ENCODE peak calls at places on chromosomes 1 and 21, in seven cellular contexts. One of them, this sample, is unnamed.
A peak's percentile ranks its signal among the peaks of the same experiment; 100 is the strongest.

GRCh38 chr1:17101261-17101660 is 18.0 kb downstream of the PADI2 start:
- DNase-seq in fibroblast of the aortic adventitia: no peak
- DNase-seq in mesothelial cell of epicardium: no peak
- DNase-seq in breast epithelium: no peak
- DNase-seq in astrocyte of the spinal cord: no peak
- DNase-seq in SK-N-SH: no peak
- DNase-seq in endothelial cell: no peak
- DNase-seq in this sample: no peak

GRCh38 chr21:21688877-21689276 is 690.7 kb downstream of the NCAM2 start:
- DNase-seq in fibroblast of the aortic adventitia: peak; percentile 6
- DNase-seq in mesothelial cell of epicardium: no peak
- DNase-seq in breast epithelium: no peak
- DNase-seq in astrocyte of the spinal cord: peak; percentile 52
- DNase-seq in SK-N-SH: peak; percentile 5
- DNase-seq in endothelial cell: peak; percentile 31
- DNase-seq in this sample: peak; percentile 70

GRCh38 chr1:245001252-245001651 is 136.9 kb upstream of the HNRNPU start:
- DNase-seq in fibroblast of the aortic adventitia: peak; percentile 34
- DNase-seq in mesothelial cell of epicardium: no peak
- DNase-seq in breast epithelium: no peak
- DNase-seq in astrocyte of the spinal cord: no peak
- DNase-seq in SK-N-SH: no peak
- DNase-seq in endothelial cell: no peak
- DNase-seq in this sample: no peak

GRCh38 chr1:206921772-206922265 is at the start of gene FCMR:
- DNase-seq in fibroblast of the aortic adventitia: no peak
- DNase-seq in mesothelial cell of epicardium: no peak
- DNase-seq in breast epithelium: no peak
- DNase-seq in astrocyte of the spinal cord: no peak
- DNase-seq in SK-N-SH: no peak
- DNase-seq in endothelial cell: no peak
- DNase-seq in this sample: no peak

GRCh38 chr1:25572708-25573590 is 29.5 kb downstream of the LDLRAP1 start:
- DNase-seq in fibroblast of the aortic adventitia: peak; percentile 52
- DNase-seq in mesothelial cell of epicardium: no peak
- DNase-seq in breast epithelium: peak; percentile 68
- DNase-seq in astrocyte of the spinal cord: peak; percentile 47
- DNase-seq in SK-N-SH: peak; percentile 85
- DNase-seq in endothelial cell: peak; percentile 74
- DNase-seq in this sample: peak; percentile 66

GRCh38 chr21:31530364-31530763 is 129.1 kb upstream of the SOD1 start:
- DNase-seq in fibroblast of the aortic adventitia: no peak
- DNase-seq in mesothelial cell of epicardium: no peak
- DNase-seq in breast epithelium: no peak
- DNase-seq in astrocyte of the spinal cord: no peak
- DNase-seq in SK-N-SH: peak; percentile 38
- DNase-seq in endothelial cell: no peak
- DNase-seq in this sample: no peak

GRCh38 chr1:161913482-161914140 is 110.1 kb downstream of the OLFML2B start:
- DNase-seq in fibroblast of the aortic adventitia: peak; percentile 73
- DNase-seq in mesothelial cell of epicardium: no peak
- DNase-seq in breast epithelium: no peak
- DNase-seq in astrocyte of the spinal cord: peak; percentile 54
- DNase-seq in SK-N-SH: no peak
- DNase-seq in endothelial cell: no peak
- DNase-seq in this sample: no peak

GRCh38 chr1:197399691-197400521 is 131.9 kb downstream of the CRB1 start:
- DNase-seq in fibroblast of the aortic adventitia: peak; percentile 64
- DNase-seq in mesothelial cell of epicardium: no peak
- DNase-seq in breast epithelium: no peak
- DNase-seq in astrocyte of the spinal cord: peak; percentile 34
- DNase-seq in SK-N-SH: peak; percentile 46
- DNase-seq in endothelial cell: peak; percentile 26
- DNase-seq in this sample: peak; percentile 50

GRCh38 chr21:43269461-43269860 is 100.7 kb downstream of the CRYAA start:
- DNase-seq in fibroblast of the aortic adventitia: no peak
- DNase-seq in mesothelial cell of epicardium: no peak
- DNase-seq in breast epithelium: no peak
- DNase-seq in astrocyte of the spinal cord: no peak
- DNase-seq in SK-N-SH: no peak
- DNase-seq in endothelial cell: peak; percentile 36
- DNase-seq in this sample: peak; percentile 37

GRCh38 chr21:37257967-37258877 is 8.9 kb downstream of the VPS26C start:
- DNase-seq in fibroblast of the aortic adventitia: peak; percentile 60
- DNase-seq in mesothelial cell of epicardium: peak; percentile 55
- DNase-seq in breast epithelium: no peak
- DNase-seq in astrocyte of the spinal cord: peak; percentile 50
- DNase-seq in SK-N-SH: peak; percentile 74
- DNase-seq in endothelial cell: peak; percentile 49
- DNase-seq in this sample: peak; percentile 68

GRCh38 chr1:32817815-32818786 is 648 bp downstream of the S100PBP start:
- DNase-seq in fibroblast of the aortic adventitia: peak; percentile 42
- DNase-seq in mesothelial cell of epicardium: peak; percentile 43
- DNase-seq in breast epithelium: peak; percentile 76
- DNase-seq in astrocyte of the spinal cord: peak; percentile 60
- DNase-seq in SK-N-SH: peak; percentile 81
- DNase-seq in endothelial cell: peak; percentile 69
- DNase-seq in this sample: peak; percentile 74

GRCh38 chr1:184110253-184111204 is 59.0 kb downstream of the TSEN15 start:
- DNase-seq in fibroblast of the aortic adventitia: peak; percentile 1
- DNase-seq in mesothelial cell of epicardium: no peak
- DNase-seq in breast epithelium: no peak
- DNase-seq in astrocyte of the spinal cord: no peak
- DNase-seq in SK-N-SH: peak; percentile 11
- DNase-seq in endothelial cell: no peak
- DNase-seq in this sample: no peak

GRCh38 chr1:21308847-21309652 is 18.8 kb upstream of the ECE1 start:
- DNase-seq in fibroblast of the aortic adventitia: peak; percentile 63
- DNase-seq in mesothelial cell of epicardium: no peak
- DNase-seq in breast epithelium: no peak
- DNase-seq in astrocyte of the spinal cord: peak; percentile 70
- DNase-seq in SK-N-SH: peak; percentile 60
- DNase-seq in endothelial cell: no peak
- DNase-seq in this sample: peak; percentile 70

GRCh38 chr1:41102208-41102607 is 80.7 kb upstream of the SLFNL1 start:
- DNase-seq in fibroblast of the aortic adventitia: peak; percentile 100
- DNase-seq in mesothelial cell of epicardium: no peak
- DNase-seq in breast epithelium: peak; percentile 91
- DNase-seq in astrocyte of the spinal cord: peak; percentile 96
- DNase-seq in SK-N-SH: peak; percentile 56
- DNase-seq in endothelial cell: no peak
- DNase-seq in this sample: peak; percentile 9

GRCh38 chr1:99004270-99005141 is at the start of gene PLPPR5:
- DNase-seq in fibroblast of the aortic adventitia: peak; percentile 8
- DNase-seq in mesothelial cell of epicardium: peak; percentile 24
- DNase-seq in breast epithelium: no peak
- DNase-seq in astrocyte of the spinal cord: no peak
- DNase-seq in SK-N-SH: peak; percentile 86
- DNase-seq in endothelial cell: peak; percentile 61
- DNase-seq in this sample: peak; percentile 78

DNA sequence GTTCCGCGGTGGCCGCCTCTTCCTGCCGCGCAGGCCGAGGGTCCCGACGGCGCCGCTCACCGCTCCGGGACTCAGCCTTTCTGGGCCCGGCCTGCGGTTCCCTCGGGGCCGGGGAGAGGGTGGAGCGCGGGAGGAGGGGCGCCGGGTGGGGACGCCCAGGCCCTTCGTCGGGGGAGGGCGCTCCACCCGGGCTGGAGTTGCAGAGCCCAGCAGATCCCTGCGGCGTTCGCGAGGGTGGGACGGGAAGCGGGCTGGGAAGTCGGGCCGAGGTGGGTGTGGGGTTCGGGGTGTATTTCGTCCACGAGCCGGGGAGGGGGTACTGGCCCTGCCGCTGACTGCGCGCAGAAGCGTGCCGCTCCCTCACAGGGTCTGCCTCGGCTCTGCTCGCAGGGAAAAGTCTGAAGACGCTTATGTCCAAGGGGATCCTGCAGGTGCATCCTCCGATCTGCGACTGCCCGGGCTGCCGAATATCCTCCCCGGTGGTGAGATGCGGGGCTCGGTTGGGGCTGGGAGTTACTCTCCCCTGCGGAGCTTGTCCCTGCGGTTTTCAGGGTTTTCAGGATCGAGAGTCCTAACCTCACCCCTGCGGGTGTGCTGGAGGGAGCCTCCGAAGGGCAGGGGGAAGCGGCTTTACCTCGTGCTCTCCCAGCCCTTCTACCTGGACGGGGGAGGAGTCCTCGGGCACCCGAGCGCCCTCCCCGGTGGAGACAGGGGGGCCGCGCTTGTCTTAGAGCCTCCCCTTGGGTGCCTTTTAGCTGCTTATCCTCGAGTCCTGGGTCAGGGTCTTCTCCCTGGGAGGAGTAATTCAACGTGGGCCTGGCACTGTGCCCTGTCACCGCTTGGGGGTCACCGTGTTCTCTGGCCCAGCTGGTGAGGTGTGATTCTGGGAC is 2.1 kb downstream of the SAMD11 start:
- DNase-seq in fibroblast of the aortic adventitia: peak; percentile 26
- DNase-seq in mesothelial cell of epicardium: no peak
- DNase-seq in breast epithelium: no peak
- DNase-seq in astrocyte of the spinal cord: no peak
- DNase-seq in SK-N-SH: peak; percentile 82
- DNase-seq in endothelial cell: no peak
- DNase-seq in this sample: peak; percentile 77
- TF ChIP-seq CTCF in fibroblast of the aortic adventitia: no peak
- TF ChIP-seq CTCF in mesothelial cell of epicardium: no peak
- TF ChIP-seq CTCF in breast epithelium: no peak
- TF ChIP-seq CTCF in astrocyte of the spinal cord: peak; percentile 14
- TF ChIP-seq CTCF in SK-N-SH: no peak
- TF ChIP-seq CTCF in endothelial cell: no peak
- TF ChIP-seq CTCF in this sample: no peak

DNA sequence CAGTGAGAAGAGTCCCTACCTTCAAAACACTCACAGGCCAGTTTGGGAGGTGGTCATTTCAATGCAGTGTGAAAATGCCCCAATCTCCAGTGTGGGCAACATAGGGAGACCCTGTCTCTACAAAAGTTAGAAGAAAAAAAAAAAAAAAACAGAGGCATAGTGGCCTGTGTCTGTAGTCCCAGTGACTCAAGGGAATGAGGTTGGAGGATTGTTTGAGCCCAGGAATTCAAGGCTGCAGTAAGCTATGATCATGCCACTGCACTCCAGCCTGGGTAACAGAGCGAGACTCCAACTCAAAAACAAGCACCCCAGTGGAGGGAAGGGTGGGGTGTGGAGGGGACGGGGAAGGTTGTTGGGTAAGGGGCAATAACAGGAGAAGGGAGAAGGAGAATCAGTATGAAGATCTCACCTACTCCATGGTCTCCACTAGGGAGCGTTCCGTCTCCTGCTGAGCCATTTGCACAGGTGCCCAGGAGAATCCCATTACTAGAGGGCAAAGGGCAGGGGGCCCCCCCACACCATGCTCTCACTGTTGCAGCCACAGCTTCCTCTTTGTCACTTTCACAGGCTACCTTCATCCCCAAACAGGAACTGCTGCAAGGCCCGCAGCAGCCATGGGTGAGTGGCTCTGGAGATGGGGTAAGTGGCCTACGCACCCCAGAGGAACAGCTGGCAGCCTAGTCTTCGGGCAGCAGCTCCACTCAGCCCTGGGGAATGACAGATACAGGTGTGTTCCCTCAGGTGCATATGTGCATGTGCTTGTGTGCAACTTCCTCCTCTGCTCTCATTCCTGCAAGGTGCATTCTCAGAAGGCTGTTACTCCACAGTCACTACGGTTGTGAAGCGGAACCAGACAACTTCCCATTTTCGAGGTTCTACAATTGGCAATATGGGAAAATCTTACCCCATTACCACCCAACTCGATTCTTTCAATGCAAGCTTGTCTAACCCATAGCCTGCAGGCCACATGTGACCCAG is 87.9 kb upstream of the LYST start:
- DNase-seq in fibroblast of the aortic adventitia: no peak
- DNase-seq in mesothelial cell of epicardium: no peak
- DNase-seq in breast epithelium: no peak
- DNase-seq in astrocyte of the spinal cord: no peak
- DNase-seq in SK-N-SH: no peak
- DNase-seq in endothelial cell: no peak
- DNase-seq in this sample: no peak
- TF ChIP-seq CTCF in fibroblast of the aortic adventitia: no peak
- TF ChIP-seq CTCF in mesothelial cell of epicardium: no peak
- TF ChIP-seq CTCF in breast epithelium: no peak
- TF ChIP-seq CTCF in astrocyte of the spinal cord: no peak
- TF ChIP-seq CTCF in SK-N-SH: no peak
- TF ChIP-seq CTCF in endothelial cell: no peak
- TF ChIP-seq CTCF in this sample: no peak

DNA sequence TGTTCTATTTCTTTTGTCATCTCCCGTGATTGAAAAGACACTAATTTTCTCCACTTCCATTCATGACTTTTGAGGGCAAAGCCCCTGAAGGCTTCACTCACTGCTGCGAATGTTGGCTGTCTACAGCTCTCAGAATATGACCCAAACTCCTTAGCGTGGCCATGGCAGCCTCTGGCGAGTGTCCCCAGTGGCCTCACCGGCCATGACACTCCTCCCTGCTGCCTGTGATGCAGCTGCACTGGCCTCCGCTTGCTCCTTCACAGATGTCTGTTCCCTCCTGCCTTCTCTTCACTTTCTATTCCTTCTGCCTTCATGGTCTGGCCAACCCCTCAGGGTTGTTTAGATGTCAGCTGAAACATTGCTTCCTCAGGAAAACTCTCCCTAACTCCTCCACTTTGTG is 30.8 kb upstream of the PTPRF start:
- DNase-seq in fibroblast of the aortic adventitia: no peak
- DNase-seq in mesothelial cell of epicardium: no peak
- DNase-seq in breast epithelium: no peak
- DNase-seq in astrocyte of the spinal cord: no peak
- DNase-seq in SK-N-SH: no peak
- DNase-seq in endothelial cell: no peak
- DNase-seq in this sample: peak; percentile 11
- TF ChIP-seq CTCF in fibroblast of the aortic adventitia: no peak
- TF ChIP-seq CTCF in mesothelial cell of epicardium: no peak
- TF ChIP-seq CTCF in breast epithelium: no peak
- TF ChIP-seq CTCF in astrocyte of the spinal cord: no peak
- TF ChIP-seq CTCF in SK-N-SH: no peak
- TF ChIP-seq CTCF in endothelial cell: no peak
- TF ChIP-seq CTCF in this sample: no peak

DNA sequence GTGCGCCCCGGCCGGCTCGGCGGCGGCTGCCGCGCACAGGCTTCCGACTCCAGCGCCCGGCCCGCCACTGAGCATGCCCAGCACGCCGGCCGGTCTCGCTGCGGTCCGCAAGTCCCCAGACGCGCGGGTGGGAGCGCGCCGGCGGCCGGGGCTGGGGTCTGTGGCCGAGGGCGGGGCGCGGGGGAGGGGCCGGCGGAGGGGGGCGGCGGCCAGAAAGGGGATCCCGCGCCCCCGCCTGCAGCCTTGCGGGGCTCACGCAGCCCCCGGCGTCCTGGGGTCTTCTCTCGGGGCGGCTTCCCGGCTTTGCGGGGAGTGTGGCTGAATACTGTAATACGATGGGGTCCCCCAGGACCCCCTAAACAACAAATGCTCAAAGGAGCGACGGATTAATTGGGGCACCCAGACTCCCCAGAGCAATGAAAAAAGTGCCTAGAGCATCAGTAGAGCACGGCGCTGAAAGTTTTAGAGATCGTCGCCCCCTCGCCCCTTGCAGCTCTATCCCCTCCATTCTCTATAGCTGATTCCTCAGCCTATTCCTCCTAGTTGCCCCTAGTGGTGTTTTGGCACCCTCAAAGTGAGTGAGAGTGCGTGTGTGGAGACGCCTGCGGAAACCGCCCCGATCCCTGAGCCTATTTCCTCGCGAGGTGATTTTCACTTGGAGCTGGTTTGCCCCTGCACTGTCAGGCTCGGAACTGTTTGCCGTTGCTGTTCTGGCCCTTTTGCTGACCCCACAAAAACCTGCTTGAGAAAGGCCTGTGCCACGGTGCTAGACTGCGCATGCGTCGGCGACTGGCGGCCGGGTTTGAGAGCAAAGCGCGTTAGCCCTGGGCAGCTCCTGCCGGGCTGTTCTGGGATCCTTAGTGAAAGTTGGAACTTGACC is at the start of gene VAV3:
- DNase-seq in fibroblast of the aortic adventitia: peak; percentile 30
- DNase-seq in mesothelial cell of epicardium: peak; percentile 54
- DNase-seq in breast epithelium: no peak
- DNase-seq in astrocyte of the spinal cord: peak; percentile 55
- DNase-seq in SK-N-SH: peak; percentile 90
- DNase-seq in endothelial cell: peak; percentile 79
- DNase-seq in this sample: peak; percentile 69
- TF ChIP-seq CTCF in fibroblast of the aortic adventitia: peak; percentile 10
- TF ChIP-seq CTCF in mesothelial cell of epicardium: no peak
- TF ChIP-seq CTCF in breast epithelium: no peak
- TF ChIP-seq CTCF in astrocyte of the spinal cord: no peak
- TF ChIP-seq CTCF in SK-N-SH: peak; percentile 23
- TF ChIP-seq CTCF in endothelial cell: no peak
- TF ChIP-seq CTCF in this sample: peak; percentile 30